ENCODE peak calls at places on chromosomes 13 and 19, in four cellular contexts. R is type B pancreatic cell, U is AG04450, M is foreskin keratinocyte. H is an unnamed sample.

GRCh38 chr13:110410906-110411305 is 103.8 kb downstream of the COL4A2 start:
- DNase-seq in M (no peak), R (no peak), U (no peak), H (no peak)

GRCh38 chr19:21328885-21329605 is at the start of gene ZNF708:
- DNase-seq in M (peak), R (peak), U (peak), H (peak)

GRCh38 chr19:20423381-20424207 is 142.0 kb downstream of the ZNF737 start:
- DNase-seq in U (no peak), R (no peak), M (peak), H (no peak)

GRCh38 chr13:28494537-28494860 is 429 bp downstream of the FLT1 start:
- DNase-seq in M (no peak), U (no peak), R (no peak), H (no peak)

GRCh38 chr19:48543121-48543710 is 8.8 kb upstream of the SULT2B1 start:
- DNase-seq in U (no peak), R (no peak), M (peak), H (peak)

GRCh38 chr13:36163809-36164308 is 32.7 kb upstream of the DCLK1 start:
- DNase-seq in R (no peak), M (peak), U (peak), H (peak)

GRCh38 chr19:27964165-27964564 is 1248.8 kb downstream of the UQCRFS1 start:
- DNase-seq in R (no peak), M (no peak), U (no peak), H (no peak)

GRCh38 chr13:101018720-101019119 is 344.1 kb upstream of the TMTC4 start:
- DNase-seq in R (no peak), U (peak), M (peak), H (peak)

GRCh38 chr19:963401-964022 is 20.6 kb upstream of the WDR18 start:
- DNase-seq in U (no peak), M (no peak), R (no peak), H (no peak)

GRCh38 chr19:4301590-4302237 is 475 bp downstream of the TMIGD2 start:
- DNase-seq in U (no peak), M (no peak), R (no peak), H (no peak)

GRCh38 chr13:27289016-27289665 is 18.5 kb downstream of the RASL11A start:
- DNase-seq in R (no peak), U (no peak), M (no peak), H (no peak)

GRCh38 chr13:27170521-27171243 is 929 bp downstream of the USP12 start:
- DNase-seq in M (no peak), U (no peak), R (peak), H (peak)

GRCh38 chr19:8721334-8721733 is at the start of gene OR2Z1:
- DNase-seq in R (peak), U (no peak), M (no peak), H (no peak)

GRCh38 chr19:56837492-56837891 is 3.0 kb downstream of the PEG3 start:
- DNase-seq in R (no peak), U (no peak), M (no peak), H (no peak)

DNA sequence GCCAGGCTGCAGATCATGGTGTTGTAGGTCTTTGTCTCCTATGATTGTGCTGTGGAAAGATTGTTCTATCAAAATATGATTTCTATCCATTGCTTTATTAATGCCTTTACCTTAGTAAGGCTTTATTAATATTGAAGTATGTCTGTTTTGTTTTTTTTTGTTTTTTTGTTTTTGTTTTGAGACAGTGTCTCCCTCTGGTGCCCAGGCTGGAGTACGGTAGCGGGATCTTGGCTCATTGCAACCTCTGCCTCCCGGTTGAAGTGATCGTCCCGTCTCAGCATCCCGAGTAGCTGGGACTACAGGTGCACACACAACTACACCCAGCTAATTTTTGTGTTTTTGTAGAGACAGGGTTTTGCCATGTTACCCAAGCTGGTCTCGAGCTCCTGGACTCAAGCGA is 7.7 kb downstream of the IRGC start:
- DNase-seq in M (no peak), U (no peak), R (no peak), H (peak)
- TF ChIP-seq CTCF in M (peak), U (peak), R (peak), H (peak)

DNA sequence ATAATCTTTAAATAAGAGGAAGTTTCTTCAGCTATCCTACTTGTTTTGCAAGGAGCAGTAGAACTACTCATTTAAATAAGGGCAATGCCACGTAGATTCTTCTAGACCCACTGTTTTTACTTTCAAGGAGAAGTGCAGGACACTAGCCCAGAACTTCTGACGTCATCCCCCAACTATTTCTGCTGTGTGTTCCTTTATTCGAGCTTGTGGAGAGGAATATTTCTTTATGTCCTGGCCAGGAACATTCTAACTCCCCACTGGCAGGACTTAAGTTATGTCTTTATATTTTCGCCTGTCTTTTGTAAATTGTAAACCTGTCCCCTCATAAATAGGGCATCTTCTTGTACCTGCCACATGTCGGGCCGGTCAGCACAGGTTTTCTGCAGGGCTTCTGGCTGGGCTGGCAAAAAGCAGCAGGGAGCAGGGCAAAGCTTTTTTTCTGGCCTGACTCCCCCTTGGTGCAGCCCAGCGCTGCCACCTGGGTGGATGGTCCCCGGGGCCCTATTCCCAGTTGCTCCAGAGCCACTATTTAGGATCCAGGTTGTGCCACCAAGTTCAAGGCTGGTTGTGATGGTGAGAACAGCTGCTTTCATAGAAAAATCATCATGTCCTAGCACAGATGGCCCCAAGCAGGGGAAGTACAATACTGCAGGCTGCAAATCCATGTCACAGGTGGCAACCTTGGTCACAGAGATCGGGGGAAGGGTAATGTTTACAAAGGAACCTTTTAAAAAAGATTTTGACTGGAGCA is 1.8 kb downstream of the MBNL2 start:
- DNase-seq in U (peak), M (peak), R (no peak), H (peak)
- TF ChIP-seq CTCF in U (no peak), M (no peak), R (no peak), H (no peak)

GRCh38 chr19:55535579-55536350 is 1.2 kb downstream of the SBK2 start:
- DNase-seq in M (no peak), R (no peak), U (no peak), H (no peak)

GRCh38 chr19:55537741-55538111 is 793 bp upstream of the SBK2 start:
- DNase-seq in R (no peak), M (no peak), U (no peak), H (no peak)

GRCh38 chr19:55536366-55536765 is 567 bp downstream of the SBK2 start:
- DNase-seq in R (no peak), M (no peak), U (no peak), H (no peak)

GRCh38 chr19:55538132-55538531 is 1.2 kb upstream of the SBK2 start:
- DNase-seq in M (no peak), R (no peak), U (no peak), H (no peak)

DNA sequence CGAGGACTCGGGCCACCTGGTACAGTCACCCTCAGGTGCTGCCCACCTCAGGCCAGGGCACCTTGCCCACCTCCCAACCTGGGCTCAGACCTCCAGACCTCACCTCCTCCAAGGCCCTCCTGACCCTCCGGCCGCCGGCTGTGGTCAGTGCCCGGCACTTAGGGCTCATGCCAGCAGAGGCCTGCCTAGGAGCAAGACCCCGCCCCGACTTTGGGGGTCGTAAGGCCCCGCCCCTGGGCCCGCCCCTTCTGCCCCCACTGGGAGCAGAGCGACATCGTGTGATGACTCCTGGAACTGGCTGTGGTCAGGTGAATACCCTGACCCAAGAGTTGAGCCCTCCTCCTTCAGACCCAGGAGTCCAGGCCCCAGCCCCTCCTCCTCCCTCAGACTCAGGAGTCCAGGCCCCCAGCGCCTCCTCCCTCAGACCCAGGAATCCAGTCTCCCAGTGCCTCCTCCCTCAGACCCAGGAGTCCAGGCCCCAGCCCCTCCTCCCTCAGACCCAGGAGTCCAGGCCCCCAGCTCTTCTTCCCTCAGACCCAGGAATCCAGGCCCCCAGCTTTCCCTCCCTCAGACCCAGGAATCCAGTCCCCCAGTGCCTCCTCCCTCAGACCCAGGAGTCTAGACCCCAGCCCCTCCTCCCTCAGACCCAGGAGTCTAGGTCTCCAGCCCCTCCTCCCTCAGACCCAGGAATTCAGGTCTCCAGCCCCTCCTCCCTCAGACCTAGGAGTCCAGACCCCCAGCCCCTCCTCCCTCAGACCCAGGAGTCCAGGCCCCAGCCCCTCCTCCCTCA is at the start of gene SBK2:
- DNase-seq in R (no peak), U (no peak), M (no peak), H (no peak)
- TF ChIP-seq CTCF in R (peak), U (no peak), M (peak), H (no peak)

GRCh38 chr13:70964124-70964523 is 855.9 kb upstream of the KLHL1 start:
- DNase-seq in U (no peak), M (no peak), R (no peak), H (peak)
- TF ChIP-seq CTCF in U (peak), M (no peak), R (peak), H (no peak)

GRCh38 chr13:96686286-96686685 is 308.0 kb downstream of the OXGR1 start:
- DNase-seq in M (no peak), U (no peak), R (no peak), H (no peak)

GRCh38 chr13:96696501-96696900 is 297.8 kb downstream of the OXGR1 start:
- DNase-seq in M (no peak), U (no peak), R (no peak), H (no peak)

DNA sequence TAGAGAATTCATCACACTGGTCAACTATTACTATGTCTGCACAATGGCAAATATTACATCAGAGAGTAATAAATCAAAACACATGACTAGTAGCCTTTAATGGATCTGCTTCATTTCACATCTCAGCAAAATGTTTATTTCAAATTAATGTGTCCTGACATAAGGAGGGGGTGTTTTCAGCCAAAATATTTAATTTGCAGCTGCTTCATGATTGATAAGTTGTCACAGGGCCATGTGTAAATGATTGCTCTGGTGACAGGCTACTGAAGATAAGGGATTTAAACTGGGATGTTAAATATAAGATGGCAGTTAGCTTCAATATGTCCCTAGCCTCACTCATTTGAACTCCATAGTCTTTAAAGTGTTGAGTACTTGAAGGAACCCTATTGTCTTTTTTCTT is 303.3 kb downstream of the OXGR1 start:
- DNase-seq in M (no peak), U (no peak), R (no peak), H (no peak)
- TF ChIP-seq CTCF in M (no peak), U (no peak), R (no peak), H (no peak)

DNA sequence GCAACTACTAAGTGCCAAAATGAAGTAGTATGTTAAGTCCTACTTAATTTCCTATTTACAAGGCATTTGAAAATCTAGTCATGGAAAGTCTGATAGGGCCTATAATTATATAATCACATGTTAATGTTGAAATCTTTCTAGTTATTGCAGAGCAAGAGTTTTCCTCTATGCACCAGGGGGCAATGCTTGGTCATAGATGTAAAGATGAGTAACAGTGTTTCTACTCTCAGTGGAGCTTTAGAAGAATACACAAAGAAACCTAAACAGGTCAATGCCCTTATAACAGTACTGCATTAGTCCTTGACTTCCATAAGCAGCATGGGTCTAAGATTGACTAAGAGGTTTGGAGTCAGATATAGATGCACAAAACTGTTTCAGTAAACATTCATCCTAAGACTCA is 218.7 kb downstream of the KCTD12 start:
- DNase-seq in U (peak), R (no peak), M (no peak), H (peak)
- TF ChIP-seq CTCF in U (peak), R (peak), M (peak), H (peak)

DNA sequence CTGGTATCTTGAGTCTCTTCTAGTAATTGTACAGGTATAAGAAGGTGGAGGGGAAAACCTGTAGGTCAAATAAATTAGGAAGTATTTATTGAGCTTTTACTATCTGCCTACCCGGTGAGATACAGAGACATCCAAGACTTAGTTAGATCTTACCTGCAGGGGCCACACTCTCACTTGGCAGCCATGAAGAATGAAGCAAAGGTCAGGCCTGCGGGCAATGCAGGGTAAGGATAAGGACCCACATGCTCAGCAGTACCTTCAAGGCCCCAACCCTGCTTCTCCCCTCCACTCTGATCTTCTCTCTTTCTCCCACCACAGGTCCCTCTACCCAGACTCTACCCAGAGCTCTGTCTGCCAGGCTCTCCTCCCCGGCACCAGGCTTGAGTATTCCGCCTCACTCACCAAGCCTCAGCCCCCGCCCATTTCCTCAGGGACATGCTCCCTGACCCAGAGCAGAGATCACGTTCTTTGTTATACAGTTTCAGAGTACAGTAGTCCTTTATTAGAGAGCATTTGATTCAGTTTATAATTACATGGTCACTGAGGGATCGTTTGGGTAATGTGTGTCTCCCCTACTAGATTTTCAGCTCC is 18.9 kb upstream of the CLDN10 start:
- DNase-seq in R (no peak), M (no peak), U (no peak), H (peak)
- TF ChIP-seq CTCF in R (no peak), M (no peak), U (no peak), H (no peak)

H was measured in MCF 10A.